ENCODE peak calls at places on chromosomes 11 and 22, in ten cellular contexts. V, B, P, W, L, Q, E, I, F and T are unnamed samples.

GRCh38 chr22:23754980-23755636 is 883 bp upstream of the VPREB3 start:
- DNase-seq in L (no peak), F (no peak), I (no peak), Q (no peak), E (no peak), W (peak), V (no peak), B (no peak), P (no peak), T (no peak)

GRCh38 chr11:71173709-71174108 is 78.7 kb downstream of the SHANK2 start:
- DNase-seq in P (no peak), V (no peak), Q (no peak), B (no peak), E (no peak), I (no peak), L (no peak), F (no peak), W (no peak), T (no peak)

GRCh38 chr11:45400594-45400993 is 114.5 kb upstream of the SYT13 start:
- DNase-seq in E (no peak), F (no peak), L (no peak), B (no peak), P (no peak), W (peak), Q (no peak), V (no peak), I (no peak), T (no peak)

GRCh38 chr11:78535920-78536319 is 38.7 kb downstream of the NARS2 start:
- DNase-seq in E (no peak), L (no peak), F (no peak), P (no peak), I (no peak), V (no peak), W (peak), B (no peak), Q (no peak), T (no peak)

GRCh38 chr11:102546427-102546826 is 15.9 kb upstream of the MMP7 start:
- DNase-seq in B (no peak), V (no peak), W (peak), P (no peak), E (no peak), F (no peak), Q (no peak), I (no peak), L (no peak), T (no peak)

GRCh38 chr11:17915500-17916143 is 97.2 kb downstream of the SERGEF start:
- DNase-seq in L (no peak), Q (peak), P (no peak), E (no peak), F (no peak), W (no peak), V (no peak), B (no peak), I (no peak), T (no peak)

GRCh38 chr11:96361778-96362177 is 18.8 kb upstream of the MAML2 start:
- DNase-seq in V (no peak), F (no peak), B (no peak), L (no peak), Q (no peak), P (no peak), E (no peak), I (no peak), W (peak), T (no peak)

GRCh38 chr11:72741849-72742521 is 10.2 kb downstream of the ARAP1 start:
- DNase-seq in B (no peak), V (no peak), W (no peak), I (no peak), Q (no peak), L (no peak), P (no peak), E (no peak), F (no peak), T (no peak)

GRCh38 chr11:67083786-67084366 is 27.2 kb downstream of the RHOD start:
- DNase-seq in L (no peak), B (no peak), Q (no peak), V (no peak), E (no peak), W (no peak), P (no peak), I (no peak), F (no peak), T (no peak)

GRCh38 chr11:48106166-48106565 is 110.4 kb upstream of the OR4B1 start:
- DNase-seq in V (no peak), W (no peak), I (no peak), F (no peak), L (no peak), B (no peak), E (no peak), Q (no peak), P (no peak), T (no peak)

GRCh38 chr11:64710418-64711137 is 12.4 kb downstream of the NRXN2 start:
- DNase-seq in Q (no peak), B (no peak), F (no peak), I (no peak), L (no peak), P (no peak), E (no peak), W (peak), V (no peak), T (no peak)

GRCh38 chr11:112037527-112037926 is 12.3 kb downstream of the DLAT start:
- DNase-seq in I (no peak), W (no peak), P (no peak), E (no peak), V (no peak), F (no peak), Q (no peak), L (no peak), B (no peak), T (no peak)

GRCh38 chr11:71182791-71183556 is 69.4 kb downstream of the SHANK2 start:
- DNase-seq in I (no peak), F (no peak), Q (no peak), E (no peak), L (no peak), B (no peak), V (no peak), W (no peak), P (no peak), T (no peak)

GRCh38 chr22:30806391-30806861 is 111.8 kb downstream of the OSBP2 start:
- DNase-seq in Q (no peak), P (peak), E (no peak), F (no peak), V (no peak), B (no peak), W (peak), L (peak), I (no peak), T (no peak)

GRCh38 chr22:48188211-48188845 is 1425.9 kb downstream of the TBC1D22A start:
- DNase-seq in F (peak), Q (no peak), L (no peak), P (no peak), V (no peak), W (no peak), E (no peak), B (peak), I (no peak), T (no peak)

GRCh38 chr11:120086651-120087050 is 51.3 kb downstream of the TRIM29 start:
- DNase-seq in B (no peak), F (no peak), V (no peak), E (no peak), Q (no peak), W (no peak), P (no peak), I (no peak), L (no peak), T (no peak)

GRCh38 chr11:111322534-111322933 is 24.2 kb downstream of the POU2AF3 start:
- DNase-seq in B (no peak), Q (no peak), P (no peak), E (no peak), W (no peak), F (no peak), I (no peak), V (no peak), L (no peak), T (no peak)

GRCh38 chr11:90639687-90640086 is 416.8 kb upstream of the CHORDC1 start:
- DNase-seq in B (no peak), W (peak), F (no peak), P (no peak), V (no peak), I (no peak), L (no peak), E (no peak), Q (no peak), T (no peak)

GRCh38 chr11:3807856-3808845 is at the start of gene PGAP2:
- DNase-seq in W (peak), V (peak), E (peak), P (peak), L (peak), B (peak), F (peak), I (peak), Q (peak), T (peak)

GRCh38 chr11:104151404-104152204 is 12.3 kb downstream of the PDGFD start:
- DNase-seq in V (no peak), L (no peak), E (no peak), P (no peak), B (no peak), W (peak), F (no peak), Q (no peak), I (no peak), T (no peak)

GRCh38 chr11:94241896-94242295 is 62.5 kb upstream of the IZUMO1R start:
- DNase-seq in F (no peak), Q (no peak), B (no peak), L (no peak), P (no peak), V (no peak), W (no peak), I (no peak), E (no peak), T (no peak)

GRCh38 chr22:23547818-23548500 is 32.1 kb downstream of the IGLL1 start:
- DNase-seq in F (no peak), L (no peak), P (no peak), Q (no peak), V (no peak), W (no peak), E (no peak), B (no peak), I (no peak), T (no peak)

GRCh38 chr11:64339754-64340408 is at the start of gene CCDC88B:
- DNase-seq in E (peak), I (peak), Q (peak), B (peak), L (no peak), F (peak), W (no peak), V (peak), P (no peak), T (peak)